ENCODE peak calls at places on chromosomes 5 and 9, in five cellular contexts. E, O, T, L and W are unnamed samples.
A peak's percentile ranks its signal among the peaks of the same experiment; 100 is the strongest.

GRCh38 chr5:24788829-24789509 is 144.2 kb upstream of the CDH10 start:
- DNase-seq in E (peak; percentile 42), O (no peak), T (peak; percentile 91), L (no peak), W (no peak)

GRCh38 chr5:57705769-57706168 is 223.2 kb upstream of the ACTBL2 start:
- DNase-seq in E (no peak), O (no peak), T (no peak), L (no peak), W (no peak)

GRCh38 chr5:171424726-171425125 is 5.3 kb downstream of the FGF18 start:
- DNase-seq in E (no peak), O (no peak), T (no peak), L (no peak), W (no peak)

GRCh38 chr5:72210913-72211670 is 103.8 kb downstream of the MAP1B start:
- DNase-seq in E (peak; percentile 61), O (peak; percentile 52), T (peak; percentile 86), L (no peak), W (peak; percentile 60)

GRCh38 chr9:92029553-92029952 is 79.5 kb upstream of the ROR2 start:
- DNase-seq in E (no peak), O (no peak), T (no peak), L (no peak), W (no peak)

GRCh38 chr9:109010676-109011655 is 2.3 kb downstream of the CTNNAL1 start:
- DNase-seq in E (peak; percentile 43), O (peak; percentile 48), T (peak; percentile 76), L (peak; percentile 39), W (peak; percentile 36)

GRCh38 chr9:100595391-100596199 is 17.7 kb downstream of the CAVIN4 start:
- DNase-seq in E (no peak), O (peak; percentile 60), T (peak; percentile 71), L (no peak), W (peak; percentile 31)

GRCh38 chr5:172953776-172954189 is 5.4 kb upstream of the RPL26L1 start:
- DNase-seq in E (no peak), O (peak; percentile 67), T (peak; percentile 99), L (no peak), W (peak; percentile 71)

GRCh38 chr9:83978992-83979811 is 813 bp downstream of the HNRNPK start:
- DNase-seq in E (no peak), O (peak; percentile 77), T (peak; percentile 89), L (peak; percentile 81), W (peak; percentile 71)

GRCh38 chr5:148586796-148587195 is 67.5 kb downstream of the HTR4 start:
- DNase-seq in E (no peak), O (no peak), T (no peak), L (no peak), W (no peak)

GRCh38 chr5:28473531-28474107 is 1435.2 kb upstream of the CDH9 start:
- DNase-seq in E (peak; percentile 2), O (no peak), T (no peak), L (no peak), W (peak; percentile 9)

GRCh38 chr5:6759401-6759800 is 46.2 kb downstream of the TENT4A start:
- DNase-seq in E (peak; percentile 80), O (peak; percentile 98), T (peak; percentile 20), L (no peak), W (peak; percentile 56)

GRCh38 chr9:8856686-8857329 is 1057.2 kb upstream of the DMAC1 start:
- DNase-seq in E (no peak), O (no peak), T (no peak), L (no peak), W (peak; percentile 17)

GRCh38 chr9:112104401-112104800 is 70.7 kb downstream of the SUSD1 start:
- DNase-seq in E (no peak), O (no peak), T (no peak), L (no peak), W (no peak)

GRCh38 chr5:77343165-77343564 is 132.7 kb downstream of the PDE8B start:
- DNase-seq in E (no peak), O (no peak), T (no peak), L (no peak), W (no peak)

GRCh38 chr9:15543033-15543791 is 9.6 kb upstream of the CCDC171 start:
- DNase-seq in E (no peak), O (no peak), T (no peak), L (no peak), W (peak; percentile 30)

GRCh38 chr9:91199739-91200497 is 161.8 kb downstream of the AUH start:
- DNase-seq in E (no peak), O (no peak), T (no peak), L (no peak), W (no peak)

GRCh38 chr5:1648806-1649205 is 125.0 kb upstream of the LPCAT1 start:
- DNase-seq in E (no peak), O (no peak), T (peak; percentile 58), L (no peak), W (no peak)

GRCh38 chr5:151703227-151703626 is 16.5 kb upstream of the SPARC start:
- DNase-seq in E (no peak), O (no peak), T (no peak), L (no peak), W (no peak)

GRCh38 chr9:22813520-22813919 is 366.9 kb downstream of the DMRTA1 start:
- DNase-seq in E (no peak), O (no peak), T (no peak), L (no peak), W (peak; percentile 21)

GRCh38 chr5:88509403-88509802 is 240.8 kb upstream of the TMEM161B start:
- DNase-seq in E (no peak), O (no peak), T (no peak), L (no peak), W (no peak)

GRCh38 chr9:133738039-133738805 is at the start of gene SARDH:
- DNase-seq in E (no peak), O (no peak), T (peak; percentile 52), L (no peak), W (no peak)

GRCh38 chr5:174412374-174412773 is 312.0 kb upstream of the MSX2 start:
- DNase-seq in E (no peak), O (peak; percentile 81), T (peak; percentile 10), L (no peak), W (no peak)

GRCh38 chr5:173638631-173639030 is 22.2 kb upstream of the BOD1 start:
- DNase-seq in E (no peak), O (no peak), T (no peak), L (no peak), W (no peak)

GRCh38 chr5:64163135-64163534 is 2.5 kb upstream of the RNF180 start:
- DNase-seq in E (no peak), O (no peak), T (no peak), L (no peak), W (no peak)

GRCh38 chr5:159040181-159040580 is 59.5 kb downstream of the EBF1 start:
- DNase-seq in E (no peak), O (no peak), T (no peak), L (no peak), W (no peak)

GRCh38 chr9:34374905-34375552 is 1.7 kb downstream of the MYORG start:
- DNase-seq in E (no peak), O (no peak), T (no peak), L (no peak), W (no peak)

GRCh38 chr5:135678640-135679268 is 100.0 kb upstream of the CXCL14 start:
- DNase-seq in E (no peak), O (no peak), T (no peak), L (no peak), W (no peak)

GRCh38 chr5:56344594-56344993 is 111.5 kb upstream of the ANKRD55 start:
- DNase-seq in E (no peak), O (no peak), T (no peak), L (no peak), W (no peak)

GRCh38 chr9:133855802-133856592 is 117.8 kb upstream of the SARDH start:
- DNase-seq in E (peak; percentile 93), O (peak; percentile 97), T (peak; percentile 65), L (no peak), W (peak; percentile 84)

GRCh38 chr9:113541019-113541900 is 77.7 kb downstream of the RGS3 start:
- DNase-seq in E (no peak), O (no peak), T (peak; percentile 72), L (no peak), W (peak; percentile 12)

GRCh38 chr9:91720313-91720712 is 229.7 kb downstream of the ROR2 start:
- DNase-seq in E (no peak), O (no peak), T (no peak), L (no peak), W (no peak)